ENCODE peak calls at places on chromosomes 11 and 22, in ten cellular contexts. X is pancreas, S is AG04450, Y is PC-3, F is left ventricle myocardium inferior, B is psoas muscle, Q is gastrocnemius medialis, M is tibial artery, E is right atrium auricular region, I is breast epithelium. V is an unnamed sample.

GRCh38 chr22:49538006-49538405 is 289.7 kb downstream of the BRD1 start:
- DNase-seq in X (no peak), S (no peak), Y (no peak), F (no peak), B (no peak), Q (no peak), M (peak), E (no peak), I (no peak), V (peak)

GRCh38 chr11:17224727-17225126 is 16.9 kb upstream of the PIK3C2A start:
- DNase-seq in X (no peak), S (no peak), Y (no peak), F (no peak), B (no peak), Q (no peak), M (no peak), E (no peak), I (no peak), V (no peak)

GRCh38 chr22:30005213-30005857 is 74.9 kb upstream of the HORMAD2 start:
- DNase-seq in X (no peak), S (no peak), Y (peak), F (peak), B (peak), Q (peak), M (peak), E (peak), I (peak), V (peak)

GRCh38 chr22:40764743-40765441 is 54.3 kb downstream of the SLC25A17 start:
- DNase-seq in X (no peak), S (no peak), Y (no peak), F (no peak), B (no peak), Q (no peak), M (no peak), E (no peak), I (no peak), V (no peak)

GRCh38 chr22:30691204-30691603 is 3.5 kb upstream of the OSBP2 start:
- DNase-seq in X (no peak), S (no peak), Y (no peak), F (no peak), B (no peak), Q (no peak), M (no peak), E (no peak), I (no peak), V (no peak)

GRCh38 chr11:702731-703461 is 3.1 kb upstream of the EPS8L2 start:
- DNase-seq in X (peak), S (no peak), Y (peak), F (no peak), B (no peak), Q (no peak), M (peak), E (no peak), I (peak), V (peak)

GRCh38 chr11:27471588-27472397 is 797 bp downstream of the LGR4 start:
- DNase-seq in X (peak), S (no peak), Y (peak), F (peak), B (peak), Q (no peak), M (peak), E (no peak), I (peak), V (peak)

GRCh38 chr11:60771879-60772525 is 13.1 kb upstream of the MS4A10 start:
- DNase-seq in X (no peak), S (no peak), Y (peak), F (no peak), B (no peak), Q (no peak), M (no peak), E (no peak), I (no peak), V (peak)

GRCh38 chr11:20113147-20113435 is 47.2 kb downstream of the DBX1 start:
- DNase-seq in X (no peak), S (no peak), Y (no peak), F (no peak), B (no peak), Q (no peak), M (no peak), E (no peak), I (peak), V (no peak)

GRCh38 chr22:42743501-42743991 is 22.9 kb upstream of the A4GALT start:
- DNase-seq in X (no peak), S (no peak), Y (no peak), F (peak), B (peak), Q (peak), M (peak), E (peak), I (no peak), V (no peak)

GRCh38 chr11:69114362-69114761 is 41.4 kb upstream of the SMIM38 start:
- DNase-seq in X (peak), S (no peak), Y (no peak), F (no peak), B (no peak), Q (no peak), M (no peak), E (no peak), I (no peak), V (no peak)

GRCh38 chr22:37427711-37428635 is 694 bp upstream of the ELFN2 start:
- DNase-seq in X (no peak), S (no peak), Y (no peak), F (no peak), B (no peak), Q (no peak), M (no peak), E (no peak), I (no peak), V (no peak)

GRCh38 chr11:95891423-95892177 is 32.3 kb downstream of the MTMR2 start:
- DNase-seq in X (no peak), S (no peak), Y (no peak), F (no peak), B (no peak), Q (no peak), M (no peak), E (no peak), I (no peak), V (no peak)

GRCh38 chr22:38959574-38959973 is 2.2 kb downstream of the APOBEC3A start:
- DNase-seq in X (no peak), S (no peak), Y (no peak), F (no peak), B (no peak), Q (no peak), M (no peak), E (no peak), I (no peak), V (no peak)

GRCh38 chr11:22459053-22459452 is 120.9 kb downstream of the SLC17A6 start:
- DNase-seq in X (no peak), S (no peak), Y (peak), F (no peak), B (no peak), Q (no peak), M (no peak), E (no peak), I (no peak), V (no peak)

GRCh38 chr22:19991645-19992451 is 24.8 kb downstream of the ARVCF start:
- DNase-seq in X (peak), S (no peak), Y (no peak), F (no peak), B (peak), Q (no peak), M (peak), E (no peak), I (no peak), V (no peak)

GRCh38 chr11:76670475-76671235 is at the start of gene LRRC32:
- DNase-seq in X (peak), S (no peak), Y (no peak), F (peak), B (peak), Q (peak), M (peak), E (no peak), I (no peak), V (peak)

GRCh38 chr11:60498853-60499252 is 6.3 kb downstream of the MS4A12 start:
- DNase-seq in X (no peak), S (no peak), Y (no peak), F (no peak), B (no peak), Q (no peak), M (no peak), E (no peak), I (no peak), V (no peak)

GRCh38 chr22:47175151-47175760 is 412.8 kb downstream of the TBC1D22A start:
- DNase-seq in X (no peak), S (peak), Y (no peak), F (no peak), B (peak), Q (no peak), M (peak), E (no peak), I (no peak), V (peak)

GRCh38 chr11:29306527-29306926 is 710.3 kb downstream of the KCNA4 start:
- DNase-seq in X (no peak), S (peak), Y (peak), F (no peak), B (no peak), Q (no peak), M (no peak), E (no peak), I (no peak), V (no peak)

GRCh38 chr11:35295751-35296150 is 123.6 kb downstream of the SLC1A2 start:
- DNase-seq in X (no peak), S (no peak), Y (peak), F (no peak), B (no peak), Q (no peak), M (no peak), E (no peak), I (no peak), V (no peak)

GRCh38 chr22:45603631-45604030 is 68.0 kb upstream of the ATXN10 start:
- DNase-seq in X (peak), S (no peak), Y (no peak), F (no peak), B (no peak), Q (no peak), M (no peak), E (no peak), I (no peak), V (no peak)

GRCh38 chr11:2748061-2748813 is 48.4 kb upstream of the KCNQ1OT1 start:
- DNase-seq in X (peak), S (no peak), Y (no peak), F (peak), B (peak), Q (no peak), M (peak), E (no peak), I (no peak), V (peak)
- H3K27ac ChIP-seq in X (no peak), S (no peak), Y (no peak), F (no peak), B (no peak), Q (no peak), M (no peak), E (no peak), I (no peak), V (no peak)

DNA sequence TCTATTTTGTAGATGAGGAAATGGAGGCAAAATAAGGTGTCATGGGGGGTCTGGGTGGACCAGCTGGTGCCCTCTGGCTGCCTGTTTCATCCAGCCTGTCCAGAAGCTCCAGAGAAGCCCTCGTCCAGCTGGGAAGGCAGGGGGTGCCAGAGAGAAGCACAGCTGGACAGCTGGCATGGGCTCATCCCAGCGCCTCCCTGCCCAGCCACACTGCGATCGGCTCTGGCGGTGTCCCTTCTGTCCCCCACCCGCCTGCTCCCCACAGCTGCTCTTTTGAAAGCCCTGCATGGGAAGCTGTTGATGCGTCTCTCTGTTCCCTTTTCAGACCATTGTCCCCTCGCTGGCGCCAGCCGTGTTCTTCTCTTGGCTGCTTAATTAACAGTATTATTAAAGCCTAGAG is 86.5 kb downstream of the MN1 start:
- DNase-seq in X (no peak), S (no peak), Y (no peak), F (no peak), B (peak), Q (peak), M (no peak), E (no peak), I (no peak), V (peak)
- TF ChIP-seq CTCF in X (no peak), S (peak), Y (no peak), F (peak), B (peak), Q (peak), M (peak), E (no peak), I (no peak), V (peak)

GRCh38 chr11:88411265-88411664 is 73.7 kb upstream of the CTSC start:
- DNase-seq in X (no peak), S (peak), Y (peak), F (no peak), B (no peak), Q (no peak), M (no peak), E (no peak), I (no peak), V (no peak)
- H3K27ac ChIP-seq in X (no peak), S (no peak), Y (peak), F (no peak), B (no peak), Q (no peak), M (no peak), E (no peak), I (no peak), V (no peak)

DNA sequence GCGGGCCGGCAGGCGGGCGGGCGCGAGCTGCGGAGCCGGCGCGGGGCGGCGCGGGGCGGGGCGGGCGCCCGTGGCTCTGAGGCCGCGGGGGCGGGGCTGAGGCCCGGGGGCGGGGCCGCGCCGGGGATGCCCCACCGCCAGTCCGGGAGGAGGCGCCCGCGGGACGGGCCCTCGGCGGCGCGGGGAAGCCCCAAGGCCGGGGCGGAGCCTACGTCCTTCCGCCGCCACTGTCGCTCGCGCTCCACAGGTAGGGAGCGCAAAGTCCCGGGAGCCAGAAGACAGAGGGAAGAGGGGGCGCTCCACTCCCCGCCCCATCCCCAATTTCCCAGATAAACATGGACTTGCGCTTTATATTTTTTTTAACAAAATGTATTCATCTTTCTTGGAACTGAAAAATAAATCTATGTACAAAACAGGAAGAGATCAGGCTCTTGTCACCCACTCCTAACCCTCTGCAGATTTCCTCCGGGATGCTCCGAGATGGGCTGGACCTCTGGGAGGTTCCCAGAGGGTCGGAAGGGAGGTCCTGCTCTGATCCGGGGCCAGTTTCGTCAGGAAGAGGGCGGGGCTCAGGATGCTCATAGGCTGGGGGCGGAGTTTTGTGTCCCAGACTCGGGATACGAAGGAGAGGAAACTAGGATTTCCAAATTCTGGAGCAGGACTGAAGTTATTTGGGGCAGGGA is at the start of gene MAP4K2:
- DNase-seq in X (peak), S (peak), Y (peak), F (peak), B (peak), Q (peak), M (peak), E (peak), I (peak), V (peak)
- TF ChIP-seq CTCF in X (no peak), S (peak), Y (peak), F (peak), B (peak), Q (no peak), M (no peak), E (peak), I (peak), V (peak)

DNA sequence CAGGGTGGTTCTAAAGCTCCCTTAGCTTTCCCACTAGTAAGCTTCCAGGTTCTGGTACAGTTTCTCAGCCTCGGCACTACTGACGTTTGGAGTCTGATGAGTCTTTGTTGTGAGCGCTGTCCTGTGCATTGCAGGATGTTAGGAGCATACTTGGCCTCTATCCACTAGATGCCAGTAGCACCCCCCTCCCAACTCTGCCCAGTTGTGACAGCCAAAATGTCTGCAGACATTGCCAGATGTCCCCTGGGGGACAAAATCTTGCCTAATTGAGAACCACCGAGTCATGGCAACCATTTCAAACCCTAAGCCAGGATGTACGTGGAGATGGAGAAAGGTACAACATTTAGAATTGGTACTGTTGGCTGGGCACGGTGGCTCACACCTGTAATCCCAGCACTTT is 68.7 kb downstream of the PTPRJ start:
- DNase-seq in X (no peak), S (no peak), Y (peak), F (no peak), B (no peak), Q (no peak), M (no peak), E (no peak), I (no peak), V (peak)
- H3K27ac ChIP-seq in X (no peak), S (no peak), Y (peak), F (no peak), B (no peak), Q (no peak), M (no peak), E (no peak), I (peak), V (peak)

DNA sequence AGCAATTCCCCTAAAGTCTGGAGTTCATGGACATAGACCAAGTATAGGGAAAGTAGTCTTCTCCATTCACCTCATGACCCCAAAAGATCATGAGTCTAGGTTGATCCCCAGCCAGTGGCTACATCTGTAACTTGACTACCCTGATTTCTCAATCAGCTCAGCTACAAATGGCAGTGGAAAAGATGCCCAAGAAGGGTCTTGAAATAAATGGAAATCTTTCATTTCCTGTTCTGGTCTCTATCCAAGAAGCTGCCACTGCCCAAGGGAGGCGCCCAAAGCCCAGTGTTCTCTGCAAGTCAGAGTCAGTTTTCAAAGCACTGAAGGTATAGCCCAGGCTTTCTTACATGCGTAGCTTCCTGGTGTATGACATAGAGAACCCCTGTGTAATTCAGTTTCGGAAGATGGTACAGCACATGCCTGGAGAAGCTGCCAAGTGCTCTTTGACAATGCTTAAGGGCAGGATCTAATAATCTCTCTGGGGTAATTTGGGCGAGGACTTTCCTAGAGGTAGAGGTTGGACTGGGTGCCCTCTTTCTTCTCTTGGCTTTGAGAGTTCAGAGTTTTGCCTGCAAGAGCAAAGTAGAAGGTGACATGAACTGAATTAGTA is 101.1 kb downstream of the ADAMTS15 start:
- DNase-seq in X (no peak), S (no peak), Y (no peak), F (no peak), B (no peak), Q (peak), M (no peak), E (no peak), I (no peak), V (no peak)
- TF ChIP-seq CTCF in X (no peak), S (no peak), Y (peak), F (no peak), B (no peak), Q (no peak), M (no peak), E (no peak), I (no peak), V (no peak)

GRCh38 chr11:10407055-10407454 is 48.0 kb upstream of the AMPD3 start:
- DNase-seq in X (no peak), S (no peak), Y (peak), F (no peak), B (no peak), Q (peak), M (no peak), E (peak), I (no peak), V (no peak)
- H3K27ac ChIP-seq in X (no peak), S (no peak), Y (peak), F (no peak), B (peak), Q (peak), M (no peak), E (peak), I (no peak), V (no peak)